ENCODE peak calls at places on chromosomes 5 and 9, in five cellular contexts. M is GM23248, I is neural progenitor cell, Q is SK-N-SH, D is OCI-LY7. V is an unnamed sample.

GRCh38 chr5:160188151-160188967 is 40.9 kb upstream of the FABP6 start:
- DNase-seq in M (peak; percentile 72), I (peak; percentile 70), Q (no peak), D (no peak), V (peak; percentile 39)

GRCh38 chr9:93830606-93831005 is 124.5 kb downstream of the BARX1 start:
- DNase-seq in M (no peak), I (no peak), Q (no peak), D (no peak), V (no peak)

GRCh38 chr5:173926359-173926758 is 38.2 kb downstream of the CPEB4 start:
- DNase-seq in M (peak; percentile 68), I (no peak), Q (no peak), D (no peak), V (peak; percentile 81)

GRCh38 chr9:1096155-1096964 is 46.2 kb downstream of the DMRT2 start:
- DNase-seq in M (no peak), I (no peak), Q (no peak), D (no peak), V (no peak)

GRCh38 chr9:124017064-124017928 is 5.7 kb downstream of the LHX2 start:
- DNase-seq in M (no peak), I (peak; percentile 69), Q (peak; percentile 51), D (no peak), V (no peak)

GRCh38 chr5:58765058-58765457 is 182.2 kb downstream of the RAB3C start:
- DNase-seq in M (no peak), I (no peak), Q (no peak), D (no peak), V (no peak)

GRCh38 chr5:146130440-146131045 is 25.2 kb upstream of the PLAC8L1 start:
- DNase-seq in M (peak; percentile 66), I (peak; percentile 33), Q (no peak), D (peak; percentile 37), V (peak; percentile 56)

GRCh38 chr9:95096381-95096780 is 221.1 kb downstream of the FANCC start:
- DNase-seq in M (no peak), I (no peak), Q (peak; percentile 69), D (no peak), V (no peak)

GRCh38 chr9:120524852-120525251 is 55.1 kb downstream of the CDK5RAP2 start:
- DNase-seq in M (no peak), I (no peak), Q (no peak), D (no peak), V (no peak)

GRCh38 chr5:148135091-148136048 is 33.0 kb upstream of the SPINK14 start:
- DNase-seq in M (no peak), I (no peak), Q (no peak), D (no peak), V (no peak)

GRCh38 chr5:126676195-126676624 is 75.5 kb downstream of the PHAX start:
- DNase-seq in M (peak; percentile 72), I (peak; percentile 68), Q (peak; percentile 76), D (peak; percentile 82), V (peak; percentile 78)

GRCh38 chr9:89872426-89872912 is 267.7 kb downstream of the GADD45G start:
- DNase-seq in M (no peak), I (no peak), Q (no peak), D (no peak), V (no peak)

GRCh38 chr5:73380052-73380451 is 68.5 kb downstream of the FOXD1 start:
- DNase-seq in M (no peak), I (no peak), Q (peak; percentile 25), D (no peak), V (no peak)

GRCh38 chr5:39040875-39041274 is 33.3 kb downstream of the RICTOR start:
- DNase-seq in M (no peak), I (no peak), Q (no peak), D (no peak), V (no peak)

GRCh38 chr9:18473551-18474279 is at the start of gene ADAMTSL1:
- DNase-seq in M (peak; percentile 79), I (peak; percentile 92), Q (peak; percentile 61), D (no peak), V (no peak)

GRCh38 chr9:36101916-36102741 is 34.4 kb upstream of the GLIPR2 start:
- DNase-seq in M (peak; percentile 96), I (no peak), Q (no peak), D (no peak), V (peak; percentile 93)

DNA sequence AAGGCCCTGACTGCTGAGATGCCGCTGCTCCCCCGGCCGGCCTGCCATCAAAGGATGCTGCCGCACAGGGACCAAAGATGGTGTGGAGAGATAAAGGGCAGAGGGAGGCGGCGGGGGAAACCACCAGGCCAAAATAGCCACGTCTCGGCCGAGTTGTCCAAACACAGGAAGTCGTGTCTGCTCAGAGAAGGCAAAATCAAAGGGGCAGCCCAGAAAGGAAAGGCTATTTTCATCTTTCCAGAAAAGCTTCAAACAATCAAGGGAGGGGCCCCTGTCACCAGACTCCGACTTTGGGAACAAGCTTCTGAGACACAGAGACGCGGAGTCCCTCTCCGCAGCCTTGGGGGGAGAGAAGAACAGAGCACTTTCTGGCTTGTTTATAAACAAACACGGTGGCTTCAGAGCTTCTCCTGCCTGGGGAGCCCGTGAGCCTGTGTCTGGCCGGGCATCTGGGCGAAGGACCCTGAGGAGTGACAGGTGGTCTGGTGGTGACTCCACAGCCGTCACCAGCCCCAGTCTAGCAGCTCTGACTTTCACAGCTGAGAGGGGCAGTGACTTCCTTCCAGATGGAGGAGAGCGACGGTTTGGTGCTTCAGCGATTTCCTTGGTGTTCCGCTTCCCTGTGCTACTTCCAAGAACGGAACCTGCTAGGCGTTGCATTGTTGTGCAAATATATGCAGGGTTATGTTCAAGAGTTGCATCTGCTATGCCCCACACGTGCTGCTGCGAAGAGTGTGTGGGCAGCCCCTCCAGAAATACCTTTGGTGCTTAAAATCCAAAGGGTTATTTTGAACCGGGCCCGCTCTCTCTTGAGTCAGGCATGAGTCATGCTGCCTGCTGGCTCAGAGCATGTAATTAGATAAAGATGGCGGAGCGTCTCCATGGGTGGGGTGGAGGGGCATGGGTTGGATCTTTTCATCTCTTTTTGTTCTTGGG is 24.0 kb downstream of the ADAMTSL2 start:
- DNase-seq in M (peak; percentile 95), I (peak; percentile 52), Q (peak; percentile 91), D (peak; percentile 72), V (peak; percentile 52)
- TF ChIP-seq EZH2phosphoT487 in M (no peak), I (no peak), Q (no peak), D (no peak), V (no peak)

GRCh38 chr5:64768358-64769312 is at the start of the genes CWC27 and SREK1IP1:
- DNase-seq in M (peak; percentile 97), I (peak; percentile 93), Q (peak; percentile 75), D (peak; percentile 96), V (peak; percentile 80)

GRCh38 chr5:64766934-64767333 is 1.6 kb downstream of the SREK1IP1 start:
- DNase-seq in M (no peak), I (no peak), Q (no peak), D (no peak), V (no peak)

GRCh38 chr5:64766105-64766504 is 2.4 kb downstream of the SREK1IP1 start:
- DNase-seq in M (peak; percentile 45), I (no peak), Q (no peak), D (no peak), V (peak; percentile 85)

GRCh38 chr5:64769856-64770255 is 1.1 kb downstream of the CWC27 start:
- DNase-seq in M (no peak), I (no peak), Q (no peak), D (no peak), V (no peak)

DNA sequence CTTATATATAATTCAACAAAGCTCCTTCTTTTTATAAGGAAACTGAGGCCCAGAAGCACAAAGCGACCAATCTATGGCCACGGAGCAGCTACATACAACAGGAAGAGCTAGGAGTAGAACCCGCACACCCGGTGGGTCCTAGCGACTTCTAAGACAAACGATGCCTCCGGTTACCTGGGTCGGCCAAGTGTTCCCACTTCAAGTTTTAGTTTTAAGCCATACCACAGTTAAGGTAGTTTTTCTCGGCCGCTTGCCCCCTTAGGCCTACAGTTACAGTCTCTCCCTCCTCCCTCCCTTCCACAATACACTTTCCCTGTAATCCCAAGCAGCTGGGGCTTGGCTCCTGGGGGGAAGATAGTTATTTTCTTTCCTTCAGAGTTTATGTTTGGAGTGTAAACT is 533 bp downstream of the SREK1IP1 start:
- DNase-seq in M (peak; percentile 43), I (peak; percentile 32), Q (no peak), D (peak; percentile 53), V (no peak)
- TF ChIP-seq EZH2phosphoT487 in M (no peak), I (no peak), Q (no peak), D (no peak), V (no peak)

DNA sequence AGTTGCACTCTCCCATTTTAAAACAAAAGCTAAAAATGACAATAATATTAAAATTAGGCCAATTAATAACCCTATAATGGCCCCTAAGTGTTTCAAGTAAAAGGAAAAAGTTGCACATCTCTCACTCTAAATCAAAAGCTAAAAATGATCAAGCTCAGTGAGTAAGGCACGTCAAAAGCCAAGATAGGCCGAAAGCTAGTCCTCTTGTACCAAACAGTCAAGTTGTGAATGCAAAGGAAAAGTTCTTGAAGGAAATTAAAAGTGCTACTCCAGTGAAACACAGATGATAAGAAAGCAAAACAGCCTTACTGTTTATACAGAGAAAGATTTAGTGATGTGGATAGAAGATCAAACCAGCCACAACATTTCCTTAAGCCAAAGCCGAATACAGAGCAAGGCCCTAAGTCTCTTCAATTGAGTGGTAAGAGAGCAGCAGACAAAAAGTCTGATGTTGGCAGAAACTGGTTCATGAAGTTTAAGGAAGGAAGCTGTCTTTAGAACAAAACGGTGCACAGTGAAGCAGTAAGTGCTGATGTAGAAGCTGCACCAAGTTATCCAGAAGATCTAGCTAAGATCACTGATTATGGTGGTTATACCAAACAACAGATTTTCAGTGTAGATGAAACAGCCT is 144.1 kb upstream of the ACOT12 start:
- DNase-seq in M (no peak), I (no peak), Q (no peak), D (peak; percentile 15), V (no peak)
- TF ChIP-seq EZH2phosphoT487 in M (no peak), I (no peak), Q (no peak), D (no peak), V (no peak)

GRCh38 chr5:150065346-150065745 is 21.0 kb downstream of the CSF1R start:
- DNase-seq in M (peak; percentile 69), I (no peak), Q (no peak), D (no peak), V (no peak)
- TF ChIP-seq EZH2phosphoT487 in M (no peak), I (no peak), Q (no peak), D (no peak), V (no peak)

DNA sequence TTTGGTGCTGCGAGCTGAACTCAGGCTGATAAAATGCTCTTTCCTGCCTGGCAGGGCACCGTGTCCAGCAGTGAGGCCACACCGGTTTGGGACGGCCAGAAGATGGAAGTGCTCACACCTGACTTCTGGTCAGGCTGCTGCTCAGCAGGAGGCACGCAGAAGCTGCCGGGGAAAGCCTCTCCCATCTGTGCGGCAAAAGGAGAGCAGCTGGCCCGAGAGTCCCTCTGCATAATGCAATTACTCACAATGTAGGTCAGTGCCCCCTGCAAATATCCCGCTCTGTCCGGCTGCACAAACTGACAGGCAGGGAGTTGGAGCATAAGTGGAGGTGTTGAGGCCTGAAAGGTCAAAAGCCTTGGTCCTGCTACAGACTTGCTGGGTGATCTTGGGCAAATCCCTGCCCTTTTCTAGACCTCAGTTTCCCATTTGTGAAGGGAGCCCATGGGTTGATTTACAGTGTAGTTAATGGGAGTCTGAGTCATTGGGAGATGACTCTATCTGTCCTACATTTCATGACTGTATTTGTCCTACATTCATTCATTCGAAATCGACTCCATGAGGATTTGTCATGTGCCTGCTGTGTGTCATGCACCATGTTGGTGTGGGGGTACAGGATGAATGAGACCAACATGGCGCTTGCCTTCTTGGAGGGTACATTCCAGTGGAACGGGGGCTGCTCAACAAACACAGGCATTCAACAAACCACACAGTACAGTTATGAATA is 61.8 kb upstream of the TBC1D2 start:
- DNase-seq in M (peak; percentile 84), I (no peak), Q (peak; percentile 68), D (no peak), V (peak; percentile 14)
- TF ChIP-seq EZH2phosphoT487 in M (no peak), I (no peak), Q (no peak), D (no peak), V (no peak)

V was measured in PC-3.